ENCODE peak calls at places on chromosomes 7 and 10, in ten cellular contexts. One of them, this sample, is unnamed.

GRCh38 chr7:35463176-35463575 is 209.3 kb upstream of the TBX20 start:
- DNase-seq in GM04504: no peak
- DNase-seq in stimulated activated CD4-positive, alpha-beta T cell treated with anti-CD3 and anti-CD28 coated beads, TNF-alpha, amount 100 ng/mL, for 1 hour: no peak
- DNase-seq in omental fat pad: no peak
- DNase-seq in effector CD4-positive, alpha-beta T cell: no peak
- DNase-seq in bronchial epithelial cell: no peak
- DNase-seq in iris pigment epithelial cell: no peak
- DNase-seq in myocyte: no peak
- DNase-seq in T-cell: no peak
- DNase-seq in choroid plexus epithelial cell: no peak
- DNase-seq in this sample: no peak

GRCh38 chr7:54827719-54828118 is 68.7 kb upstream of the SEC61G start:
- DNase-seq in GM04504: no peak
- DNase-seq in stimulated activated CD4-positive, alpha-beta T cell treated with anti-CD3 and anti-CD28 coated beads, TNF-alpha, amount 100 ng/mL, for 1 hour: no peak
- DNase-seq in omental fat pad: no peak
- DNase-seq in effector CD4-positive, alpha-beta T cell: no peak
- DNase-seq in bronchial epithelial cell: no peak
- DNase-seq in iris pigment epithelial cell: no peak
- DNase-seq in myocyte: no peak
- DNase-seq in T-cell: no peak
- DNase-seq in choroid plexus epithelial cell: no peak
- DNase-seq in this sample: no peak

GRCh38 chr7:150464962-150465361 is 14.5 kb downstream of the GIMAP8 start:
- DNase-seq in GM04504: no peak
- DNase-seq in stimulated activated CD4-positive, alpha-beta T cell treated with anti-CD3 and anti-CD28 coated beads, TNF-alpha, amount 100 ng/mL, for 1 hour: no peak
- DNase-seq in omental fat pad: no peak
- DNase-seq in effector CD4-positive, alpha-beta T cell: no peak
- DNase-seq in bronchial epithelial cell: no peak
- DNase-seq in iris pigment epithelial cell: no peak
- DNase-seq in myocyte: no peak
- DNase-seq in T-cell: no peak
- DNase-seq in choroid plexus epithelial cell: no peak
- DNase-seq in this sample: no peak

GRCh38 chr10:12681250-12681649 is 320.3 kb downstream of the CCDC3 start:
- DNase-seq in GM04504: no peak
- DNase-seq in stimulated activated CD4-positive, alpha-beta T cell treated with anti-CD3 and anti-CD28 coated beads, TNF-alpha, amount 100 ng/mL, for 1 hour: no peak
- DNase-seq in omental fat pad: no peak
- DNase-seq in effector CD4-positive, alpha-beta T cell: no peak
- DNase-seq in bronchial epithelial cell: no peak
- DNase-seq in iris pigment epithelial cell: no peak
- DNase-seq in myocyte: peak; percentile 66
- DNase-seq in T-cell: no peak
- DNase-seq in choroid plexus epithelial cell: no peak
- DNase-seq in this sample: no peak

GRCh38 chr10:78416031-78416800 is 382.6 kb downstream of the RPS24 start:
- DNase-seq in GM04504: peak; percentile 83
- DNase-seq in stimulated activated CD4-positive, alpha-beta T cell treated with anti-CD3 and anti-CD28 coated beads, TNF-alpha, amount 100 ng/mL, for 1 hour: no peak
- DNase-seq in omental fat pad: no peak
- DNase-seq in effector CD4-positive, alpha-beta T cell: no peak
- DNase-seq in bronchial epithelial cell: peak; percentile 38
- DNase-seq in iris pigment epithelial cell: peak; percentile 12
- DNase-seq in myocyte: peak; percentile 16
- DNase-seq in T-cell: no peak
- DNase-seq in choroid plexus epithelial cell: no peak
- DNase-seq in this sample: no peak

GRCh38 chr10:29493697-29494096 is 141.1 kb downstream of the SVIL start:
- DNase-seq in GM04504: no peak
- DNase-seq in stimulated activated CD4-positive, alpha-beta T cell treated with anti-CD3 and anti-CD28 coated beads, TNF-alpha, amount 100 ng/mL, for 1 hour: no peak
- DNase-seq in omental fat pad: no peak
- DNase-seq in effector CD4-positive, alpha-beta T cell: no peak
- DNase-seq in bronchial epithelial cell: no peak
- DNase-seq in iris pigment epithelial cell: no peak
- DNase-seq in myocyte: no peak
- DNase-seq in T-cell: no peak
- DNase-seq in choroid plexus epithelial cell: no peak
- DNase-seq in this sample: no peak

GRCh38 chr7:18590744-18591340 is 95.3 kb downstream of the HDAC9 start:
- DNase-seq in GM04504: peak; percentile 43
- DNase-seq in stimulated activated CD4-positive, alpha-beta T cell treated with anti-CD3 and anti-CD28 coated beads, TNF-alpha, amount 100 ng/mL, for 1 hour: no peak
- DNase-seq in omental fat pad: no peak
- DNase-seq in effector CD4-positive, alpha-beta T cell: no peak
- DNase-seq in bronchial epithelial cell: peak; percentile 54
- DNase-seq in iris pigment epithelial cell: peak; percentile 70
- DNase-seq in myocyte: peak; percentile 74
- DNase-seq in T-cell: no peak
- DNase-seq in choroid plexus epithelial cell: peak; percentile 87
- DNase-seq in this sample: no peak

GRCh38 chr7:147245274-147245673 is 1128.7 kb downstream of the CNTNAP2 start:
- DNase-seq in GM04504: peak; percentile 3
- DNase-seq in stimulated activated CD4-positive, alpha-beta T cell treated with anti-CD3 and anti-CD28 coated beads, TNF-alpha, amount 100 ng/mL, for 1 hour: no peak
- DNase-seq in omental fat pad: no peak
- DNase-seq in effector CD4-positive, alpha-beta T cell: no peak
- DNase-seq in bronchial epithelial cell: peak; percentile 12
- DNase-seq in iris pigment epithelial cell: peak; percentile 36
- DNase-seq in myocyte: peak; percentile 72
- DNase-seq in T-cell: no peak
- DNase-seq in choroid plexus epithelial cell: peak; percentile 63
- DNase-seq in this sample: no peak

GRCh38 chr7:66176914-66177313 is 28.2 kb upstream of the TPST1 start:
- DNase-seq in GM04504: no peak
- DNase-seq in stimulated activated CD4-positive, alpha-beta T cell treated with anti-CD3 and anti-CD28 coated beads, TNF-alpha, amount 100 ng/mL, for 1 hour: no peak
- DNase-seq in omental fat pad: no peak
- DNase-seq in effector CD4-positive, alpha-beta T cell: no peak
- DNase-seq in bronchial epithelial cell: no peak
- DNase-seq in iris pigment epithelial cell: no peak
- DNase-seq in myocyte: peak; percentile 55
- DNase-seq in T-cell: no peak
- DNase-seq in choroid plexus epithelial cell: no peak
- DNase-seq in this sample: no peak

This sample was measured in ecto neural progenitor cell.